ENCODE peak calls at places on chromosomes 7 and 10, in five cellular contexts. S, E, H, B and R are unnamed samples.

GRCh38 chr10:3972460-3973366 is 187.7 kb upstream of the KLF6 start:
- DNase-seq in H (peak; percentile 62), S (no peak), E (no peak), B (no peak), R (peak; percentile 40)

GRCh38 chr7:127447326-127447945 is 54.9 kb upstream of the ZNF800 start:
- DNase-seq in E (peak; percentile 42), H (peak; percentile 39), B (no peak), S (peak; percentile 10), R (peak; percentile 64)

GRCh38 chr10:76961841-76962240 is 675.8 kb downstream of the KCNMA1 start:
- DNase-seq in B (no peak), H (no peak), S (no peak), E (no peak), R (no peak)

GRCh38 chr7:155815332-155816191 is 3.3 kb upstream of the SHH start:
- DNase-seq in S (no peak), E (peak; percentile 24), B (no peak), H (peak; percentile 83), R (peak; percentile 72)

GRCh38 chr10:119395287-119396007 is 147.1 kb downstream of the RGS10 start:
- DNase-seq in B (no peak), S (no peak), H (no peak), E (no peak), R (peak; percentile 61)

GRCh38 chr10:132724436-132724835 is 61.5 kb downstream of the NKX6-2 start:
- DNase-seq in S (no peak), H (no peak), B (no peak), E (no peak), R (no peak)

GRCh38 chr10:118738422-118738821 is 16.3 kb downstream of the CACUL1 start:
- DNase-seq in E (no peak), H (no peak), S (no peak), B (no peak), R (no peak)

GRCh38 chr7:134792968-134793367 is 13.5 kb downstream of the CALD1 start:
- DNase-seq in S (no peak), B (peak; percentile 87), E (no peak), H (no peak), R (peak; percentile 5)

GRCh38 chr7:36262286-36262685 is 109.2 kb downstream of the EEPD1 start:
- DNase-seq in S (no peak), E (no peak), H (no peak), B (no peak), R (peak; percentile 25)

GRCh38 chr7:13933106-13933505 is 56.4 kb downstream of the ETV1 start:
- DNase-seq in E (no peak), S (no peak), H (no peak), B (no peak), R (no peak)

GRCh38 chr10:3402334-3402733 is 229.8 kb upstream of the PITRM1 start:
- DNase-seq in S (no peak), H (no peak), E (no peak), B (no peak), R (no peak)

GRCh38 chr10:62046522-62047239 is 145.2 kb downstream of the ARID5B start:
- DNase-seq in S (no peak), B (no peak), H (no peak), E (no peak), R (peak; percentile 46)

GRCh38 chr7:8783229-8783628 is 349.8 kb downstream of the NXPH1 start:
- DNase-seq in E (no peak), H (no peak), S (no peak), B (no peak), R (no peak)

GRCh38 chr7:92325850-92326249 is 80.1 kb downstream of the ANKIB1 start:
- DNase-seq in B (no peak), E (no peak), H (no peak), S (no peak), R (no peak)

GRCh38 chr10:77073066-77073960 is 564.3 kb downstream of the KCNMA1 start:
- DNase-seq in S (no peak), B (no peak), E (no peak), H (no peak), R (no peak)

GRCh38 chr7:131223151-131223550 is 104.5 kb upstream of the MKLN1 start:
- DNase-seq in E (no peak), H (no peak), B (no peak), S (no peak), R (no peak)

GRCh38 chr7:36034020-36034419 is 119.0 kb upstream of the EEPD1 start:
- DNase-seq in E (no peak), H (no peak), S (no peak), B (no peak), R (peak; percentile 17)

GRCh38 chr7:126541416-126541815 is 711.3 kb downstream of the GRM8 start:
- DNase-seq in B (no peak), E (no peak), S (no peak), H (no peak), R (no peak)

GRCh38 chr7:108452707-108453106 is 3.5 kb downstream of the NRCAM start:
- DNase-seq in E (no peak), S (no peak), B (no peak), H (no peak), R (peak; percentile 77)

GRCh38 chr7:70710011-70710480 is 421.9 kb upstream of the GALNT17 start:
- DNase-seq in E (no peak), S (no peak), B (no peak), H (peak; percentile 5), R (no peak)

GRCh38 chr10:14126697-14127440 is 203.9 kb downstream of the FRMD4A start:
- DNase-seq in E (no peak), B (no peak), H (no peak), S (no peak), R (peak; percentile 5)

GRCh38 chr10:97596101-97597055 is 6.9 kb downstream of the C10orf62 start:
- DNase-seq in E (no peak), S (no peak), B (peak; percentile 92), H (no peak), R (peak; percentile 98)

GRCh38 chr10:69884686-69885085 is 83.0 kb downstream of the COL13A1 start:
- DNase-seq in H (no peak), B (no peak), S (no peak), E (no peak), R (no peak)

GRCh38 chr10:115001506-115002381 is 63.7 kb downstream of the TRUB1 start:
- DNase-seq in E (no peak), H (no peak), S (no peak), B (no peak), R (peak; percentile 30)

GRCh38 chr7:149869291-149869650 is 4.5 kb upstream of the ATP6V0E2 start:
- DNase-seq in S (no peak), E (no peak), H (no peak), B (peak; percentile 60), R (no peak)

GRCh38 chr10:43680035-43680434 is 31.4 kb upstream of the ZNF32 start:
- DNase-seq in E (no peak), H (no peak), S (no peak), B (peak; percentile 19), R (no peak)

GRCh38 chr7:128739048-128739962 is at the start of gene CALU:
- DNase-seq in B (peak; percentile 98), H (peak; percentile 97), E (peak; percentile 91), S (peak; percentile 91), R (peak; percentile 98)

GRCh38 chr7:29282819-29283414 is 88.3 kb downstream of the CHN2 start:
- DNase-seq in E (no peak), B (no peak), S (no peak), H (no peak), R (no peak)

GRCh38 chr10:34941471-34942357 is 126.6 kb upstream of the PARD3 start:
- DNase-seq in B (no peak), H (no peak), E (no peak), S (no peak), R (no peak)

GRCh38 chr10:116183733-116184447 is 89.1 kb downstream of the GFRA1 start:
- DNase-seq in B (no peak), H (no peak), S (no peak), E (no peak), R (peak; percentile 25)

GRCh38 chr7:103637080-103637479 is 191.1 kb upstream of the SLC26A5 start:
- DNase-seq in E (no peak), B (no peak), S (no peak), H (no peak), R (peak; percentile 76)

GRCh38 chr10:113680172-113681111 is 730 bp downstream of the CASP7 start:
- DNase-seq in H (peak; percentile 47), E (peak; percentile 9), S (no peak), B (no peak), R (peak; percentile 92)

GRCh38 chr7:102178410-102178809 is 108.3 kb upstream of the SH2B2 start:
- DNase-seq in B (no peak), E (no peak), H (no peak), S (no peak), R (no peak)

GRCh38 chr7:155355745-155356144 is 58.1 kb downstream of the INSIG1 start:
- DNase-seq in E (no peak), B (no peak), H (no peak), S (no peak), R (no peak)

GRCh38 chr10:132687893-132688579 is 97.9 kb downstream of the NKX6-2 start:
- DNase-seq in H (no peak), B (peak; percentile 19), E (no peak), S (no peak), R (no peak)

GRCh38 chr7:157703131-157703530 is 366.3 kb downstream of the DNAJB6 start:
- DNase-seq in H (no peak), S (no peak), E (no peak), B (peak; percentile 65), R (no peak)